ENCODE peak calls at places on chromosomes 4 and X, in nine cellular contexts. A is lower leg skin, L is OCI-LY7, G is HCT116, I is IMR-90, W is epithelial cell of esophagus, Z is fibroblast of lung, D is transverse colon, Y is thyroid gland. X is an unnamed sample.

GRCh38 chrX:110417128-110417527 is 58.5 kb downstream of the RTL9 start:
- DNase-seq in A (no peak), L (no peak), G (no peak), I (no peak), W (no peak), Z (no peak), D (no peak), Y (no peak), X (no peak)

GRCh38 chr4:4488405-4489404 is 53.1 kb downstream of the STX18 start:
- DNase-seq in A (peak), L (peak), G (peak), I (peak), W (peak), Z (peak), D (peak), Y (peak), X (no peak)

GRCh38 chrX:33053001-33053400 is 158.3 kb downstream of the DMD start:
- DNase-seq in A (no peak), L (no peak), G (no peak), I (no peak), W (peak), Z (no peak), D (no peak), Y (no peak), X (no peak)

GRCh38 chr4:146132445-146132844 is 43.1 kb upstream of the LSM6 start:
- DNase-seq in A (no peak), L (no peak), G (no peak), I (no peak), W (peak), Z (no peak), D (no peak), Y (no peak), X (peak)

GRCh38 chr4:150237110-150237852 is 159.0 kb downstream of the DCLK2 start:
- DNase-seq in A (no peak), L (no peak), G (peak), I (peak), W (peak), Z (peak), D (no peak), Y (no peak), X (peak)

GRCh38 chrX:27918799-27919198 is 62.5 kb downstream of the DCAF8L1 start:
- DNase-seq in A (no peak), L (no peak), G (peak), I (peak), W (peak), Z (peak), D (peak), Y (peak), X (no peak)

GRCh38 chrX:101203782-101204351 is 15.7 kb upstream of the DRP2 start:
- DNase-seq in A (no peak), L (peak), G (no peak), I (peak), W (no peak), Z (no peak), D (no peak), Y (no peak), X (no peak)

GRCh38 chrX:20265726-20266681 is 705 bp downstream of the RPS6KA3 start:
- DNase-seq in A (no peak), L (peak), G (no peak), I (peak), W (peak), Z (no peak), D (peak), Y (peak), X (no peak)

GRCh38 chrX:15646543-15646942 is 18.1 kb downstream of the CLTRN start:
- DNase-seq in A (no peak), L (no peak), G (no peak), I (no peak), W (no peak), Z (no peak), D (no peak), Y (no peak), X (no peak)

DNA sequence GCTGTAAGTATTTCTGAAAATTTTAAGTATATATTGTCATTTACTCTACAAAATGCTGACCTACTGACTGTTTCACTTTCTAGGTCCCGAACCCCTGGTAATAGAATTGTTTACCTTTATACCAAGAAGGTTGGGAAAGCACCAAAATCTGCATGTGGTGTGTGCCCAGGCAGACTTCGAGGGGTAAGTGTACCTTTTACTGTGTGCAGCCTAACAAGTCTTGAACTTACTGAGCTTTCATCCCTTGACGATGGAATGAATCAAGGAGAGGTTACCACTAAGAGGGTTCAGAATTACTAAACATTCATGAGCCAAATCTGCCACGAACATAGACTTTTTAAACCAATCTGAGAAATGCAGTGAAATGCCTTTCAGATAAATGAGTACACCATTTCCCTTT is 1.6 kb downstream of the RPL34 start:
- DNase-seq in A (no peak), L (no peak), G (no peak), I (no peak), W (no peak), Z (no peak), D (no peak), Y (no peak), X (no peak)
- H3K4me3 ChIP-seq in A (no peak), L (peak), G (peak), I (no peak), W (peak), Z (peak), D (no peak), Y (no peak), X (peak)

GRCh38 chrX:17374619-17375360 is at the start of gene NHS:
- DNase-seq in A (peak), L (no peak), G (peak), I (peak), W (peak), Z (peak), D (peak), Y (peak), X (no peak)
- TF ChIP-seq CTCF in A (no peak), L (no peak), G (peak), I (peak), W (peak), Z (peak), D (peak), Y (peak), X (peak)

DNA sequence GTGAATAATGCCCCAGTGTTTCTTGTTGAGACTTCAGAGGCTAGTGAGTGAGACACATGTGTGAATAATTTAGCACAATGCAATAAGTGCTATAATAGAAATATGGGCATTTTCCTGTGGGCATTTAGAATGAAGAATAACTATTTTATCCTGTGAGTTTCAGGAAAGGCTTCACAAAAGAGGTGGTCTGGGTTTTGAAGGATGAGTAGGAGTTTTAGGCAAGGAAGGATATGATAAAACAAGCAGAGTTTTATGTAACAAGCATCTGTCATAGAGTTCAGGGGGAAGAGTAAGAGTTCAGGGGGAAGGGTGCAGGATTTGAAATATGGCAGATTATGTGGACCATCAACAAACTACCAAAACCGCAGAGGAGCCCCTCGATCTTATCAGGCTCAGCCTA is 529.2 kb downstream of the INPP4B start:
- DNase-seq in A (no peak), L (no peak), G (no peak), I (no peak), W (no peak), Z (no peak), D (no peak), Y (no peak), X (no peak)
- H3K4me3 ChIP-seq in A (no peak), L (no peak), G (no peak), I (no peak), W (no peak), Z (no peak), D (no peak), Y (no peak), X (no peak)

GRCh38 chr4:98055800-98056501 is 87.3 kb downstream of the STPG2 start:
- DNase-seq in A (no peak), L (no peak), G (no peak), I (no peak), W (peak), Z (no peak), D (no peak), Y (no peak), X (no peak)
- TF ChIP-seq CTCF in A (no peak), L (no peak), G (no peak), I (no peak), W (no peak), Z (no peak), D (no peak), Y (no peak), X (no peak)

GRCh38 chrX:40156472-40157227 is 58.9 kb upstream of the BCOR start:
- DNase-seq in A (no peak), L (no peak), G (no peak), I (no peak), W (no peak), Z (no peak), D (no peak), Y (no peak), X (no peak)

GRCh38 chrX:40154853-40155616 is 57.3 kb upstream of the BCOR start:
- DNase-seq in A (peak), L (peak), G (no peak), I (peak), W (no peak), Z (peak), D (peak), Y (peak), X (no peak)

GRCh38 chrX:40158036-40158706 is 60.4 kb upstream of the BCOR start:
- DNase-seq in A (no peak), L (peak), G (no peak), I (peak), W (no peak), Z (no peak), D (no peak), Y (peak), X (no peak)

GRCh38 chrX:40155617-40156471 is 58.1 kb upstream of the BCOR start:
- DNase-seq in A (no peak), L (peak), G (no peak), I (no peak), W (no peak), Z (no peak), D (no peak), Y (no peak), X (no peak)

DNA sequence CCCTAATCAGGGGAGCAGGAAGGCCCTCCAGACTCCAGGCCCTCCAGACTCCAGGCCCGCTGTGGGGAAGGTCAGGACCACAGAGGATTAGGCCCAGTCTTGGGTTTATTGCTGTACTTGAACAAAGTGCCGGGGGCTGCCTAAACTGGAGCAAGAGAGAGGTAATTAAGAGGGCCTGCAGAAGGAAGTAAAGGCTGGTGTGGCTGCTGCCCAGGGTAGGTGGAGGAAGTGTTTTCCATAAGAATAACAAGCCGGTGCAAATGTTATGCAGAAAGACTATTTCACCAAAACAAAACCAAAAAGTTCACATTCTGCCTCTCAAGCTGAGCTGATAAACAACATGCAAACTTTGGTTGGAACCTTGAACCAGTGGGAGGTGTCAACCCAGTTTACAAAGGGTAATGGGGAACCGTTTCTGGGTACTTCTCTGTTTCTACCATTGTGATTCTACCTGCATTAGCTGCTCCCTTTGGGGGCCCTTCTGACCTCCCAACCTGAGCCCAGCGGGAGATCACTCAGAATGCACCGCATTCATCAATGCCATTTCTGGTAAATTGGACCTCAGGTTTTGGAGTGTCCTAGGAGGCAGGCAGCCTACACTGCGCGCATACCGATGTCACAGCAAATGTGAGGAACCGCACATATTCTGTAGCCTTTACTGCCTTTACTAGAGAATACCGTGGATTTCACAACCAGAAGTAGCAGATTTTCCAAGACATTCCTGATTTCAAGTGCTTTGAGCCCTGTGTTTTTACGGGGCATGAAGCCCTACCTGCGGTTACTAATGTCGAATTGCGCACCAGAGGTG is 59.7 kb upstream of the BCOR start:
- DNase-seq in A (no peak), L (peak), G (no peak), I (no peak), W (no peak), Z (no peak), D (no peak), Y (no peak), X (no peak)
- H3K4me3 ChIP-seq in A (no peak), L (peak), G (peak), I (peak), W (peak), Z (no peak), D (no peak), Y (no peak), X (peak)

GRCh38 chr4:108762559-108763225 is at the start of gene ETNPPL:
- DNase-seq in A (no peak), L (no peak), G (no peak), I (no peak), W (no peak), Z (peak), D (no peak), Y (peak), X (no peak)
- TF ChIP-seq CTCF in A (no peak), L (no peak), G (no peak), I (no peak), W (no peak), Z (no peak), D (no peak), Y (no peak), X (no peak)

X was measured in epithelial cell of proximal tubule.